ENCODE peak calls at places on chromosomes 13 and 19, in ten cellular contexts. G is cardiac muscle cell, F is heart right ventricle, A is left ventricle myocardium inferior, S is astrocyte of the cerebellum, O is type B pancreatic cell, N is GM10248, M is progenitor cell of endocrine pancreas, P is mesothelial cell of epicardium, U is fibroblast of mammary gland. B is an unnamed sample.

GRCh38 chr19:35346193-35347052 is 1.3 kb upstream of the FFAR1 start:
- DNase-seq in M (no peak), P (peak), A (no peak), U (no peak), F (no peak), N (peak), O (peak), G (no peak), S (no peak), B (peak)

GRCh38 chr13:114282143-114282685 is 813 bp downstream of the UPF3A start:
- DNase-seq in P (peak), M (peak), S (no peak), G (peak), O (peak), U (peak), F (peak), A (peak), N (peak), B (peak)

GRCh38 chr19:5046339-5047039 is 77.6 kb downstream of the KDM4B start:
- DNase-seq in F (no peak), M (no peak), A (no peak), U (no peak), G (no peak), N (no peak), O (no peak), P (no peak), S (no peak), B (no peak)

GRCh38 chr13:32001392-32001768 is 30.2 kb upstream of the FRY start:
- DNase-seq in G (peak), S (peak), U (peak), N (peak), P (no peak), O (no peak), A (peak), F (peak), M (no peak), B (no peak)

GRCh38 chr13:107799001-107799400 is 416.3 kb downstream of the LIG4 start:
- DNase-seq in U (no peak), G (no peak), A (no peak), S (no peak), P (no peak), M (no peak), N (no peak), F (no peak), O (no peak), B (no peak)

GRCh38 chr13:92354583-92354982 is 872.0 kb upstream of the GPC6 start:
- DNase-seq in G (no peak), U (no peak), M (no peak), A (no peak), P (no peak), S (no peak), O (no peak), F (no peak), N (no peak), B (no peak)

GRCh38 chr13:19606152-19606551 is 27.3 kb upstream of the MPHOSPH8 start:
- DNase-seq in S (no peak), N (no peak), M (no peak), O (no peak), P (no peak), F (no peak), U (peak), G (no peak), A (no peak), B (no peak)

GRCh38 chr19:20238025-20238623 is 71.1 kb downstream of the ZNF486 start:
- DNase-seq in M (peak), F (peak), P (peak), A (peak), U (peak), O (peak), S (peak), G (peak), N (peak), B (peak)

GRCh38 chr19:28508666-28509065 is 704.3 kb downstream of the UQCRFS1 start:
- DNase-seq in U (no peak), P (no peak), O (peak), S (no peak), A (no peak), N (no peak), F (no peak), G (no peak), M (no peak), B (no peak)

GRCh38 chr13:48596128-48596429 is 57.6 kb upstream of the CYSLTR2 start:
- DNase-seq in S (no peak), M (no peak), A (no peak), O (no peak), N (no peak), G (no peak), P (no peak), U (no peak), F (no peak), B (no peak)

GRCh38 chr19:14113762-14114414 is 3.7 kb downstream of the PRKACA start:
- DNase-seq in O (no peak), N (no peak), A (peak), F (no peak), M (no peak), U (no peak), P (no peak), S (no peak), G (no peak), B (no peak)

GRCh38 chr13:33231339-33231738 is 54.2 kb downstream of the STARD13 start:
- DNase-seq in M (no peak), G (no peak), A (no peak), P (no peak), S (no peak), O (no peak), U (no peak), F (no peak), N (no peak), B (no peak)

GRCh38 chr19:2026770-2027169 is 11.3 kb upstream of the BTBD2 start:
- DNase-seq in U (no peak), S (no peak), F (no peak), O (no peak), A (no peak), G (no peak), P (no peak), N (no peak), M (no peak), B (no peak)

GRCh38 chr13:23692816-23693215 is 122.6 kb downstream of the TNFRSF19 start:
- DNase-seq in N (no peak), O (no peak), F (no peak), P (no peak), G (no peak), U (no peak), M (no peak), S (no peak), A (no peak), B (no peak)

GRCh38 chr19:33722456-33723239 is 74.0 kb upstream of the KCTD15 start:
- DNase-seq in P (no peak), M (no peak), G (peak), N (no peak), S (no peak), A (no peak), O (no peak), F (no peak), U (no peak), B (no peak)

GRCh38 chr13:24746618-24747247 is 17.2 kb upstream of the RNF17 start:
- DNase-seq in F (no peak), S (no peak), O (no peak), P (no peak), A (no peak), M (peak), U (no peak), G (peak), N (no peak), B (no peak)

GRCh38 chr19:35052599-35053190 is 11.2 kb downstream of the HPN start:
- DNase-seq in G (no peak), N (no peak), M (no peak), O (no peak), A (no peak), U (no peak), S (no peak), F (no peak), P (no peak), B (no peak)

GRCh38 chr13:74206061-74206561 is 71.9 kb upstream of the KLF12 start:
- DNase-seq in O (no peak), F (no peak), P (no peak), S (peak), G (no peak), U (peak), M (no peak), A (no peak), N (no peak), B (no peak)

GRCh38 chr19:50173144-50173543 is 10.1 kb upstream of the IZUMO2 start:
- DNase-seq in M (no peak), G (no peak), N (no peak), S (no peak), O (no peak), U (no peak), F (no peak), A (no peak), P (no peak), B (no peak)

GRCh38 chr13:77697208-77698103 is at the start of gene SLAIN1:
- DNase-seq in P (peak), O (peak), N (peak), G (peak), A (peak), M (peak), U (peak), S (peak), F (peak), B (peak)

GRCh38 chr19:39843919-39844793 is 2.0 kb downstream of the FBL start:
- DNase-seq in G (peak), O (no peak), U (peak), A (no peak), P (no peak), S (peak), F (no peak), N (peak), M (no peak), B (no peak)

GRCh38 chr19:41325947-41326706 is 16.2 kb downstream of the CCDC97 start:
- DNase-seq in A (no peak), S (no peak), U (peak), G (peak), N (peak), P (no peak), M (no peak), O (no peak), F (peak), B (peak)

GRCh38 chr13:40228981-40229380 is 437.5 kb downstream of the FOXO1 start:
- DNase-seq in M (no peak), A (no peak), O (no peak), S (no peak), G (no peak), P (no peak), U (peak), N (no peak), F (no peak), B (no peak)

GRCh38 chr13:68923995-68924394 is 1183.6 kb upstream of the ATXN8OS start:
- DNase-seq in M (no peak), S (no peak), N (no peak), P (no peak), G (no peak), O (no peak), A (no peak), U (no peak), F (no peak), B (no peak)

GRCh38 chr19:13024126-13024957 is 29.1 kb downstream of the NFIX start:
- DNase-seq in U (no peak), F (no peak), O (no peak), G (no peak), A (no peak), M (no peak), S (no peak), N (no peak), P (no peak), B (no peak)

GRCh38 chr13:86974995-86975328 is 696.2 kb upstream of the SLITRK5 start:
- DNase-seq in U (no peak), N (no peak), A (no peak), G (peak), M (no peak), F (no peak), S (no peak), P (no peak), O (no peak), B (no peak)

GRCh38 chr19:590396-590745 is 690 bp downstream of the HCN2 start:
- DNase-seq in M (no peak), F (no peak), S (no peak), N (no peak), P (no peak), G (peak), U (peak), A (no peak), O (no peak), B (no peak)

GRCh38 chr13:31925079-31925478 is 106.5 kb upstream of the FRY start:
- DNase-seq in O (no peak), S (no peak), P (no peak), F (no peak), N (no peak), M (no peak), U (no peak), G (no peak), A (no peak), B (no peak)

GRCh38 chr19:42028304-42029216 is 34.5 kb upstream of the ATP1A3 start:
- DNase-seq in G (no peak), U (no peak), N (no peak), M (no peak), P (no peak), F (no peak), A (no peak), S (no peak), O (no peak), B (no peak)

GRCh38 chr19:22422220-22422619 is at the start of gene ZNF98:
- DNase-seq in P (no peak), G (no peak), U (no peak), A (peak), S (no peak), N (no peak), O (no peak), M (no peak), F (peak), B (no peak)

GRCh38 chr19:34269968-34270621 is 15.7 kb downstream of the GARRE1 start:
- DNase-seq in P (no peak), A (peak), M (no peak), N (peak), U (peak), F (peak), G (no peak), S (no peak), O (no peak), B (peak)

GRCh38 chr13:110714798-110715394 is 1.4 kb downstream of the ING1 start:
- DNase-seq in O (peak), U (peak), S (no peak), G (peak), F (peak), A (peak), M (peak), N (no peak), P (peak), B (peak)

GRCh38 chr13:59360916-59361315 is 802.8 kb downstream of the DIAPH3 start:
- DNase-seq in S (no peak), G (no peak), P (no peak), U (no peak), O (no peak), F (no peak), A (no peak), M (no peak), N (no peak), B (no peak)

GRCh38 chr19:35118268-35119026 is 2.8 kb downstream of the FXYD3 start:
- DNase-seq in P (no peak), U (no peak), M (no peak), G (no peak), F (no peak), N (no peak), S (no peak), A (no peak), O (no peak), B (no peak)

GRCh38 chr13:36530050-36530789 is 97.9 kb downstream of the CCNA1 start:
- DNase-seq in G (no peak), F (no peak), P (no peak), M (no peak), U (peak), O (no peak), S (peak), N (no peak), A (no peak), B (no peak)

GRCh38 chr19:31283701-31284100 is 65.5 kb downstream of the TSHZ3 start:
- DNase-seq in F (no peak), O (no peak), U (no peak), A (no peak), G (no peak), N (no peak), P (no peak), S (no peak), M (no peak), B (no peak)

GRCh38 chr13:99671746-99672145 is 170.5 kb downstream of the TM9SF2 start:
- DNase-seq in M (no peak), P (no peak), U (no peak), G (no peak), S (no peak), O (no peak), N (no peak), A (no peak), F (no peak), B (no peak)

GRCh38 chr19:3538965-3539742 is at the start of gene TEKTIP1:
- DNase-seq in F (no peak), G (no peak), S (no peak), N (no peak), M (no peak), O (no peak), P (no peak), A (no peak), U (no peak), B (no peak)

DNA sequence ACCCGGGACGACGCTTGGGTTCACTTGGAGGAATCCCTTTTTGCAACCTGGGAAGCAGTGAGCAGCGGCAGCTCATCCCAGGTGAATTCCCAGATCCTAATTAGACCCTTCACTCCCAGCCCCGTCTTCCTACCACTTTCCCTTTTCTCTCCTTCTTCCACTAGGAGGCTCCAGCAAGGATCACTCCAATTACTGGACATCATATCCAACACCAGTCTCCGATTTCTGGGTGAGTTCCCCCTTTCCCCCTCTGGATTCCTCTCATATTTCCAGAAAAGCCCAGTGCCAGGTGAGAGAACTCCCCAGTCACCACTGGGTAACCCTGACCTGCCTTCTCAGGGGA is 17.1 kb upstream of the ZSCAN4 start:
- DNase-seq in O (no peak), S (no peak), M (no peak), F (no peak), P (no peak), U (no peak), A (no peak), N (no peak), G (no peak), B (no peak)
- TF ChIP-seq CTCF in O (no peak), S (no peak), M (no peak), F (no peak), P (no peak), U (no peak), A (peak), N (no peak), G (no peak), B (no peak)

GRCh38 chr19:54477650-54478049 is 4.6 kb upstream of the CDC42EP5 start:
- DNase-seq in A (no peak), P (no peak), S (no peak), N (no peak), M (no peak), U (no peak), F (no peak), O (no peak), G (no peak), B (no peak)
- TF ChIP-seq CTCF in A (no peak), P (no peak), S (no peak), N (peak), M (no peak), U (peak), F (no peak), O (no peak), G (no peak), B (no peak)

DNA sequence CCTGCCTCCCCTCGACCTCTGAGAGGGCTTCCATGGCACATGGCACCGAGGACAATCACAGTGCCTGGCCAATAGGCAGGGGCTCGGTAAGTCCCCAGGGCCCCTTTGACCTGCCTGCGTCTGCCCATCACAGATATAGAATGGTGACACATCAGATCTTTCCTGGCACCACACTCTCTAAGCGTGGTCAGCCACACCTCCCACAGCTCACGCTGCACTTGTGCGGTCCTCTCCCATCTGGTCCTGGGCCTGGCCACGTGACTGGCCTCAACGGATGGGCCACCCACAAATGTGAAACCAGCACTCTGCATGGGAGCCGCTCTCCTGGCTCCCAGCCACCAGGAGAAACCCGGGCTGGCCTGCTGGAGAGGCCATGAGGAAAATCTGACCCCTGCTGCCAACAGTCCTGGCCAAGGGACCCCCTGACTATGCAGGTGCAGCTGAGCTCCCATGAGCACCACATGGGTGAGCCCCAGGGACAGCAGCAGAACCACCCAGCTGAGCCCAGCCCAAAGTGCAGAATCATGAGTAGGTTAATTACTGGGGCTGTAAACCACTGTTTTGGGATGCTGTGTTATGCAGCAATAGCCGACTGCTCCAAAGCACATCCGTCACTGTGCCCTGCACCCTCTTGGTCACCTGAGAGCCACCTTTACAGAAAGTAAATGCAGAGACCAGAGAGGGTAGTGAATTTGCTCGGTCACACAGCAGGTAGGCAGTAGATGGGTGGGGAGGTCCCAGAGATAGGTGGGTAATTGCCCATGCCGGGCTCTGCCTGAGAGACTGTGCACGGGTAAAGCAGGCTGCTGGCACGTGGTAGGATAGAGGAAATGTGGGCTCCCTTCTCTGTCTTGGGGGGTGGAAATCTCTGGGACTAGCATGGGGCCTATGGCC is 9.7 kb upstream of the MEF2B start:
- DNase-seq in F (no peak), O (no peak), M (no peak), P (no peak), U (peak), G (no peak), A (no peak), N (no peak), S (no peak), B (no peak)
- TF ChIP-seq CTCF in F (no peak), O (no peak), M (no peak), P (no peak), U (no peak), G (no peak), A (no peak), N (no peak), S (no peak), B (no peak)

GRCh38 chr19:38838986-38839761 is 7.6 kb upstream of the ECH1 start:
- DNase-seq in F (no peak), G (no peak), N (no peak), M (no peak), S (no peak), P (no peak), A (no peak), O (no peak), U (no peak), B (no peak)
- TF ChIP-seq CTCF in F (no peak), G (no peak), N (no peak), M (no peak), S (no peak), P (no peak), A (no peak), O (no peak), U (no peak), B (no peak)